ENCODE peak calls at places on chromosome 2, in six cellular contexts. One of them, this sample, is unnamed.
A peak's percentile ranks its signal among the peaks of the same experiment; 100 is the strongest.

GRCh38 chr2:18750662-18751554 is 161.5 kb upstream of the NT5C1B start:
- ATAC-seq in Right ventricle myocardium superior: no peak
- ATAC-seq in Panc1: no peak
- ATAC-seq in RWPE2: no peak
- ATAC-seq in activated CD8-positive, alpha-beta memory T cell treated with anti-CD3 and anti-CD28 coated beads, Interleukin-2, amount 10 ng/mL, durations not matched to agents 7 days and 5 days: no peak
- ATAC-seq in aorta: no peak
- ATAC-seq in this sample: peak; percentile 58

GRCh38 chr2:199136681-199137080 is 321.1 kb downstream of the SATB2 start:
- ATAC-seq in Right ventricle myocardium superior: no peak
- ATAC-seq in Panc1: no peak
- ATAC-seq in RWPE2: peak; percentile 73
- ATAC-seq in activated CD8-positive, alpha-beta memory T cell treated with anti-CD3 and anti-CD28 coated beads, Interleukin-2, amount 10 ng/mL, durations not matched to agents 7 days and 5 days: no peak
- ATAC-seq in aorta: no peak
- ATAC-seq in this sample: no peak

GRCh38 chr2:234681206-234681605 is 184.3 kb upstream of the ARL4C start:
- ATAC-seq in Right ventricle myocardium superior: no peak
- ATAC-seq in Panc1: no peak
- ATAC-seq in RWPE2: no peak
- ATAC-seq in activated CD8-positive, alpha-beta memory T cell treated with anti-CD3 and anti-CD28 coated beads, Interleukin-2, amount 10 ng/mL, durations not matched to agents 7 days and 5 days: no peak
- ATAC-seq in aorta: no peak
- ATAC-seq in this sample: no peak

GRCh38 chr2:188813315-188813714 is 160.9 kb upstream of the COL3A1 start:
- ATAC-seq in Right ventricle myocardium superior: no peak
- ATAC-seq in Panc1: no peak
- ATAC-seq in RWPE2: no peak
- ATAC-seq in activated CD8-positive, alpha-beta memory T cell treated with anti-CD3 and anti-CD28 coated beads, Interleukin-2, amount 10 ng/mL, durations not matched to agents 7 days and 5 days: no peak
- ATAC-seq in aorta: no peak
- ATAC-seq in this sample: no peak

GRCh38 chr2:135152361-135152760 is 100.3 kb downstream of the RAB3GAP1 start:
- ATAC-seq in Right ventricle myocardium superior: no peak
- ATAC-seq in Panc1: no peak
- ATAC-seq in RWPE2: no peak
- ATAC-seq in activated CD8-positive, alpha-beta memory T cell treated with anti-CD3 and anti-CD28 coated beads, Interleukin-2, amount 10 ng/mL, durations not matched to agents 7 days and 5 days: no peak
- ATAC-seq in aorta: no peak
- ATAC-seq in this sample: no peak

GRCh38 chr2:241797441-241798080 is 11.4 kb upstream of the NEU4 start:
- ATAC-seq in Right ventricle myocardium superior: no peak
- ATAC-seq in Panc1: no peak
- ATAC-seq in RWPE2: no peak
- ATAC-seq in activated CD8-positive, alpha-beta memory T cell treated with anti-CD3 and anti-CD28 coated beads, Interleukin-2, amount 10 ng/mL, durations not matched to agents 7 days and 5 days: no peak
- ATAC-seq in aorta: no peak
- ATAC-seq in this sample: no peak

GRCh38 chr2:213232649-213233437 is 51.4 kb upstream of the SPAG16 start:
- ATAC-seq in Right ventricle myocardium superior: no peak
- ATAC-seq in Panc1: no peak
- ATAC-seq in RWPE2: no peak
- ATAC-seq in activated CD8-positive, alpha-beta memory T cell treated with anti-CD3 and anti-CD28 coated beads, Interleukin-2, amount 10 ng/mL, durations not matched to agents 7 days and 5 days: peak; percentile 87
- ATAC-seq in aorta: no peak
- ATAC-seq in this sample: no peak

GRCh38 chr2:202690321-202690900 is 55.6 kb downstream of the FAM117B start:
- ATAC-seq in Right ventricle myocardium superior: no peak
- ATAC-seq in Panc1: no peak
- ATAC-seq in RWPE2: no peak
- ATAC-seq in activated CD8-positive, alpha-beta memory T cell treated with anti-CD3 and anti-CD28 coated beads, Interleukin-2, amount 10 ng/mL, durations not matched to agents 7 days and 5 days: no peak
- ATAC-seq in aorta: no peak
- ATAC-seq in this sample: no peak

GRCh38 chr2:1938986-1939385 is 194.7 kb upstream of the PXDN start:
- ATAC-seq in Right ventricle myocardium superior: no peak
- ATAC-seq in Panc1: no peak
- ATAC-seq in RWPE2: no peak
- ATAC-seq in activated CD8-positive, alpha-beta memory T cell treated with anti-CD3 and anti-CD28 coated beads, Interleukin-2, amount 10 ng/mL, durations not matched to agents 7 days and 5 days: no peak
- ATAC-seq in aorta: no peak
- ATAC-seq in this sample: no peak

GRCh38 chr2:189412330-189412953 is 28.8 kb upstream of the WDR75 start:
- ATAC-seq in Right ventricle myocardium superior: peak; percentile 85
- ATAC-seq in Panc1: peak; percentile 74
- ATAC-seq in RWPE2: peak; percentile 42
- ATAC-seq in activated CD8-positive, alpha-beta memory T cell treated with anti-CD3 and anti-CD28 coated beads, Interleukin-2, amount 10 ng/mL, durations not matched to agents 7 days and 5 days: no peak
- ATAC-seq in aorta: peak; percentile 88
- ATAC-seq in this sample: peak; percentile 60